ENCODE peak calls at places on chromosomes 12 and 14, in four cellular contexts. N, S, H and M are unnamed samples.

GRCh38 chr12:52049286-52049685 is 2.0 kb upstream of the NR4A1 start:
- DNase-seq in S (no peak), N (no peak), H (no peak), M (no peak)

GRCh38 chr14:59190372-59190771 is 1.9 kb downstream of the DAAM1 start:
- DNase-seq in H (no peak), S (no peak), N (peak), M (no peak)

GRCh38 chr12:51371295-51371953 is 19.8 kb downstream of the GALNT6 start:
- DNase-seq in S (peak), H (no peak), N (peak), M (peak)

GRCh38 chr12:26845057-26845666 is 12.2 kb upstream of the ITPR2 start:
- DNase-seq in S (peak), N (no peak), H (peak), M (peak)

GRCh38 chr12:60693019-60693626 is 1097.3 kb downstream of the SLC16A7 start:
- DNase-seq in N (peak), S (no peak), H (no peak), M (peak)

GRCh38 chr12:93634416-93634815 is 42.8 kb upstream of the CRADD start:
- DNase-seq in S (no peak), N (no peak), H (no peak), M (no peak)

GRCh38 chr12:111361717-111362576 is 6.9 kb downstream of the PHETA1 start:
- DNase-seq in N (no peak), S (no peak), H (no peak), M (no peak)

GRCh38 chr14:61281186-61281676 is at the start of gene TMEM30B:
- DNase-seq in S (peak), N (no peak), H (peak), M (no peak)

GRCh38 chr14:102499401-102500189 is 10.0 kb downstream of the ANKRD9 start:
- DNase-seq in H (no peak), S (no peak), N (no peak), M (no peak)

GRCh38 chr12:112945515-112945914 is 7.2 kb downstream of the OAS3 start:
- DNase-seq in H (no peak), S (no peak), N (no peak), M (no peak)

GRCh38 chr12:115174928-115175327 is 491.0 kb upstream of the TBX3 start:
- DNase-seq in H (no peak), N (no peak), S (no peak), M (no peak)

GRCh38 chr12:109004022-109004421 is 16.8 kb downstream of the SVOP start:
- DNase-seq in H (no peak), N (no peak), S (no peak), M (no peak)

GRCh38 chr12:131123817-131124216 is 170.1 kb downstream of the ADGRD1 start:
- DNase-seq in N (no peak), H (no peak), S (peak), M (no peak)

GRCh38 chr14:60116181-60116580 is 24.5 kb downstream of the PCNX4 start:
- DNase-seq in H (no peak), N (no peak), S (no peak), M (no peak)

GRCh38 chr12:28611115-28611435 is 420.8 kb downstream of the CCDC91 start:
- DNase-seq in N (peak), S (no peak), H (no peak), M (peak)

GRCh38 chr12:29655861-29656260 is 127.9 kb downstream of the TMTC1 start:
- DNase-seq in N (no peak), H (no peak), S (no peak), M (peak)

GRCh38 chr14:95478309-95478708 is 38.1 kb downstream of the SYNE3 start:
- DNase-seq in H (no peak), S (peak), N (no peak), M (no peak)

GRCh38 chr12:19498099-19498498 is 58.8 kb downstream of the AEBP2 start:
- DNase-seq in S (no peak), H (no peak), N (no peak), M (no peak)

GRCh38 chr12:112839386-112839972 is 47.9 kb downstream of the RPH3A start:
- DNase-seq in N (peak), S (no peak), H (no peak), M (peak)

GRCh38 chr12:13534645-13535398 is 338.3 kb downstream of the EMP1 start:
- DNase-seq in H (peak), N (peak), S (peak), M (peak)

GRCh38 chr12:112022241-112023016 is 9.2 kb downstream of the ERP29 start:
- DNase-seq in N (no peak), S (no peak), H (no peak), M (no peak)

GRCh38 chr14:74975059-74975810 is 19.8 kb upstream of the PGF start:
- DNase-seq in S (peak), N (no peak), H (no peak), M (no peak)

GRCh38 chr12:117818400-117818799 is 150.4 kb downstream of the KSR2 start:
- DNase-seq in N (no peak), S (no peak), H (no peak), M (no peak)

GRCh38 chr12:52631264-52631663 is 12.9 kb upstream of the KRT73 start:
- DNase-seq in N (no peak), H (no peak), S (no peak), M (no peak)

GRCh38 chr12:118299791-118300460 is 72.8 kb downstream of the TAOK3 start:
- DNase-seq in N (no peak), H (no peak), S (no peak), M (no peak)

GRCh38 chr14:80055912-80056801 is 155.1 kb downstream of the DIO2 start:
- DNase-seq in H (no peak), S (no peak), N (peak), M (no peak)

GRCh38 chr14:20350280-20350679 is 6.8 kb downstream of the PARP2 start:
- DNase-seq in N (no peak), H (no peak), S (no peak), M (no peak)

GRCh38 chr14:65349100-65349499 is 63.4 kb upstream of the FUT8 start:
- DNase-seq in S (no peak), N (no peak), H (no peak), M (no peak)

GRCh38 chr12:123126294-123127144 is 24.4 kb downstream of the PITPNM2 start:
- DNase-seq in H (no peak), N (peak), S (no peak), M (peak)

GRCh38 chr12:6950944-6951540 is at the start of gene PTPN6:
- DNase-seq in N (no peak), H (no peak), S (peak), M (no peak)

GRCh38 chr12:76890407-76891143 is 11.8 kb upstream of the CSRP2 start:
- DNase-seq in N (no peak), S (peak), H (no peak), M (no peak)

GRCh38 chr12:66920205-66920604 is 241.3 kb upstream of the GRIP1 start:
- DNase-seq in N (no peak), S (no peak), H (no peak), M (no peak)

GRCh38 chr12:53235742-53236442 is 3.9 kb upstream of the RARG start:
- DNase-seq in H (no peak), S (peak), N (no peak), M (no peak)

GRCh38 chr12:25072901-25073645 is 121.9 kb downstream of the DNAI7 start:
- DNase-seq in N (no peak), H (no peak), S (no peak), M (no peak)

GRCh38 chr12:119008691-119009221 is 27.4 kb downstream of the SRRM4 start:
- DNase-seq in N (no peak), H (no peak), S (no peak), M (no peak)

GRCh38 chr14:99505089-99505488 is 23.9 kb downstream of the CCNK start:
- DNase-seq in S (no peak), H (no peak), N (no peak), M (no peak)

GRCh38 chr12:57181561-57182155 is 34.2 kb upstream of the LRP1-AS start:
- DNase-seq in S (no peak), H (no peak), N (no peak), M (no peak)

GRCh38 chr14:50599700-50600444 is 39.9 kb downstream of the ATL1 start:
- DNase-seq in H (no peak), N (peak), S (no peak), M (no peak)

GRCh38 chr14:50598765-50599164 is 38.8 kb downstream of the ATL1 start:
- DNase-seq in S (no peak), H (no peak), N (no peak), M (no peak)

GRCh38 chr14:50590464-50590863 is 30.5 kb downstream of the ATL1 start:
- DNase-seq in S (no peak), N (no peak), H (no peak), M (no peak)

GRCh38 chr14:50594577-50595316 is 34.8 kb downstream of the ATL1 start:
- DNase-seq in H (no peak), N (no peak), S (no peak), M (no peak)
- H3K4me3 ChIP-seq in H (no peak), N (no peak), S (no peak), M (no peak)

DNA sequence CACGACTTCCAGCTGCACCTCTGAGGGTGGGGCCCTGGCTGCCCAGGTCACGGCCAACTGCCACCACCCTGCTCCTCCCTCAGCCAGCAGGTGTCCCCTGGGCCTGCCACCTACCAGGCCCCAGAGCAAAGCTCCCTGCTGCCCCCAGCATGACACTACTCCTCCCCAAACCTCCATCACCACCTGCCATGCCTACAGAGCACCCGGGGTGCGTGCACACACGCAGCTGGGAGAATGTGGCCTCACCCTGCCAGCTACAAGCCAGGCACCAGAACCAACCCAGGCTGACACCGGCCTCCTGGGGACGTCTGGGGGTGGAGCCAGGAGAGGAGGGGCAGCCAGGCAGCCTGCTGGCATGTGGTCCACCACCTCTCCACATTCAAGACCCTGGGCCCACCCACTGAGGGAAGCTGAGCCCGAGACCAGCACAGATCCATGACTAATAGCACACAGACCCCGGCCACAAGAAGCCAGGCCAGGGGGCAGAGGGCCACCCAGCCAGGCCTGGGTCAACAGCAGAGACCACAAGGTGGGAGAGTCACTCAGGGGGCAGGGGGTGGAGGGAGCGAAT is 3.4 kb downstream of the JAG2 start:
- DNase-seq in S (no peak), H (no peak), N (no peak), M (peak)
- H3K4me3 ChIP-seq in S (no peak), H (no peak), N (no peak), M (no peak)

GRCh38 chr12:46370380-46370734 is 2.2 kb downstream of the SLC38A2 start:
- DNase-seq in S (no peak), H (no peak), N (no peak), M (no peak)
- H3K4me3 ChIP-seq in S (peak), H (peak), N (peak), M (peak)

GRCh38 chr12:48004941-48005749 is 869 bp upstream of the COL2A1 start:
- DNase-seq in S (no peak), N (no peak), H (no peak), M (no peak)
- H3K4me3 ChIP-seq in S (no peak), N (no peak), H (no peak), M (no peak)

DNA sequence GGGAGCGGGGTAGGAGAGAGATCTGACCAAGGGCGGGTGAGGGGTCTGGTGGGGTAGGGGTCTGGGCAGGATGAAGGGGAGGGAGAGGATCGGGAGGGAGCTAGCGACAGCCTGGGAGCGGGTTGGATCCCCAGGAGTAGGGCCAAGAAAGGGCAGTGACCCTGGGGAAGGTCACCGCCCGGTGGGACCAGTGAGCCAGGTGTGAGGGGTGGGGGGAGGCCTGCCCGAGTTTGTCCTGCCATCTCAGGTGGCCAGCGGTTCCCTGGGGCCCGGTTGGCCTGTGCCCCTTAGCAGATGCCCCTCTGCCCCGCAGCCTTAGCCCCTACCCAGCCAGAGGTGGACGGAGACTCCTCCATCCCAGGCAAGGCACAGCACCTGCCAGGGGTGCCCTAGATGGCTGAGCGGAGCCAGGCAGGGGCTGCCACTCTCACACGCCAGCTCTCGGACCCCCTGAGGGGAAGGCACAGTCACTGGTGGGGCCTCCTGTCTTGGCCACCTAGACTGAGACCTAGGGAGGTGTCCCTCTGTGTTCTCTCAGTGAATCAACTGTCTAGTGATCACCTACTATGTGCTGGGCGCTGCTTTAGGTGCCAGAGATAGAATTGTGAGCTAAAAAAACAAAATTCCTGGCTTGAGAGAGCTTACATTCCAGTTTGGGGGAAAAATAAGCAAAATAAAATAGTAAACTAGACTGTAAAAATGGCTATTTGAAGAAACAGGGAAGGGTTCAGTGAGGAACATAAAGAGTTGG is 631 bp upstream of the TTC7B start:
- DNase-seq in N (no peak), H (no peak), S (no peak), M (no peak)
- H3K4me3 ChIP-seq in N (peak), H (no peak), S (no peak), M (no peak)

GRCh38 chr14:105064721-105065143 is 498 bp downstream of the GPR132 start:
- DNase-seq in N (no peak), H (peak), S (no peak), M (peak)

GRCh38 chr14:105063041-105063440 is 2.2 kb downstream of the GPR132 start:
- DNase-seq in N (no peak), S (no peak), H (no peak), M (no peak)

GRCh38 chr14:105062048-105062433 is 3.2 kb downstream of the GPR132 start:
- DNase-seq in S (no peak), H (no peak), N (no peak), M (no peak)

GRCh38 chr14:105065280-105066228 is at the start of gene GPR132:
- DNase-seq in H (peak), S (peak), N (no peak), M (no peak)

GRCh38 chr14:105064001-105064400 is 1.2 kb downstream of the GPR132 start:
- DNase-seq in H (no peak), N (no peak), S (no peak), M (no peak)
- H3K4me3 ChIP-seq in H (peak), N (no peak), S (no peak), M (no peak)

DNA sequence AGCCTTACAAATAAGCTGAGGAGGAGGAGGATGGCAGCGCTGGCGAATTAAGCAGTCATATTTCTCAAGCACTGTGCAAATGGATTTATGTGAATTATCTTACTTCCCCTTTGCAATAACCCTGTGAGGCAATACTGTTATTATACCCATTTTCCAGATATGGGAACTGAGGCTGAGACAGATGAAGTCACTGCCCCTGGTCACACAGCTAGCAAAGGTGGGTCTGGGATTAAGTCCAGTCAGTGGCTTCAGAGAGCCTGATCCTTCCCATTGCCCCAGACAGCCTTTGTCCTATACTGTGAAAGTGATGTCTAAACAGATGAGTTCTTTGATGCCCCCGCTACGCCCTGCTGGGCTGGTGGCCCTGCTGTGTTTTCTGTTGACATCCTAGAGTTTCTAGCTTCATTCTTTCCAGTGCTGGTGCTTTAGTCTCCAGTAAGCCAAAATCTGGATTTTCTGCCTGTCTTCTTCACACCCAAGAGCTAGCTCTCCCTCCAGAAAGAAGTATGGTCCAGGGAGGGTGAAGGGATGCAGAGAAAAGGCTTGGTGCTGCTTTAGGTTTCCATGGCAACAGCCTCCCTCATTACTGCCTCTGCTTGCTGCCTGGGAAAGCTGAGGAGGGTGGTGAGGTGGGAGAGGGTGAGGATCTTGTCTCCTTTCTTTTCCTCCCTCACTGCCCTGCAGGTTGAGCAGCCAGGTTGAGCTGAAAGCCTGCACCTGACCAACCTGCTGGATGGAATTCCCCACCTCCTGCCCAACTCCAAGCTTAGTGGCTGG is 30.7 kb downstream of the TMEM63C start:
- DNase-seq in N (no peak), H (no peak), S (no peak), M (no peak)
- H3K4me3 ChIP-seq in N (no peak), H (no peak), S (no peak), M (no peak)

DNA sequence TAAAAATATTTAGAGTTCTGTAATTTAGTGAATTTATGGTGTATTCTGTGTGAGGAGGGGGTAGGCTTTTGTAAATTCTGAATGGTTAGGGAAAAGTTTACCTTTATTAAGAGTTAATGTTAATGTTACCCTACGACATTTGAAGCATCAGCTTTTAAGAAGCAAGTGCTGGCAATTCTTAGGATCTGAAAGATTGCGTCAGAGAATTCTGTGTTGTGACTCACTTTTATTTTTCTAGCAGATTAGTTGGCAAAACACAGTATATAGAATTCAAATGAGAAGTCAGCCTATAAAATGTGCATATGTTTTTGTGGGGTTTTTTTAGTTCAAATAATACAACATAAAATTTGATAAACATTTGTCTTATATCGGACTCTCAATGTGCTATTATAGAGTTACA is 97.6 kb downstream of the RAD52 start:
- DNase-seq in S (no peak), H (no peak), N (peak), M (no peak)
- H3K4me3 ChIP-seq in S (no peak), H (no peak), N (no peak), M (peak)

GRCh38 chr14:30849983-30850382 is 24.4 kb upstream of the COCH start:
- DNase-seq in N (no peak), S (no peak), H (no peak), M (no peak)

GRCh38 chr14:30849354-30849753 is 25.0 kb upstream of the COCH start:
- DNase-seq in S (no peak), H (no peak), N (no peak), M (no peak)

GRCh38 chr14:30854492-30854891 is 19.9 kb upstream of the COCH start:
- DNase-seq in N (no peak), H (no peak), S (no peak), M (no peak)

GRCh38 chr14:30848449-30849240 is 25.7 kb upstream of the COCH start:
- DNase-seq in S (no peak), N (no peak), H (no peak), M (no peak)
- H3K4me3 ChIP-seq in S (no peak), N (no peak), H (no peak), M (no peak)

GRCh38 chr12:68803948-68804653 is 3.9 kb upstream of the MDM2 start:
- DNase-seq in N (no peak), H (no peak), S (no peak), M (no peak)

GRCh38 chr12:68796399-68796798 is 11.6 kb upstream of the MDM2 start:
- DNase-seq in S (no peak), H (no peak), N (no peak), M (no peak)

GRCh38 chr12:68804654-68805591 is 3.1 kb upstream of the MDM2 start:
- DNase-seq in S (no peak), H (no peak), N (no peak), M (no peak)

GRCh38 chr12:68798880-68799229 is 9.1 kb upstream of the MDM2 start:
- DNase-seq in S (no peak), N (no peak), H (no peak), M (no peak)

GRCh38 chr12:68800294-68800693 is 7.7 kb upstream of the MDM2 start:
- DNase-seq in N (no peak), H (no peak), S (no peak), M (no peak)
- H3K4me3 ChIP-seq in N (no peak), H (no peak), S (no peak), M (no peak)